ENCODE peak calls at places on chromosomes 7 and 10, in seven cellular contexts. X is activated T-cell treated with anti-CD3 and anti-CD28 coated beads for 24 hours; A is cardiac fibroblast; S is mucosa of gallbladder; J is activated T-helper 9 cell treated with anti-CD3 and anti-CD28 coated beads, Interleukin-2, amount 50 U/mL, for 16 hours; D is NCI-H146; Z is activated gamma-delta T cell. T is an unnamed sample.

GRCh38 chr10:10773109-10773508 is 244.6 kb upstream of the CELF2 start:
- DNase-seq in S (no peak), D (no peak), A (no peak), Z (no peak), J (no peak), X (no peak), T (no peak)

GRCh38 chr7:82294865-82295264 is 148.7 kb downstream of the CACNA2D1 start:
- DNase-seq in A (no peak), X (no peak), J (no peak), Z (no peak), D (no peak), S (no peak), T (no peak)

GRCh38 chr10:30373596-30374327 is 24.7 kb upstream of the MTPAP start:
- DNase-seq in S (no peak), X (no peak), A (no peak), D (no peak), J (no peak), Z (no peak), T (no peak)

GRCh38 chr10:33616921-33617320 is 282.5 kb upstream of the NRP1 start:
- DNase-seq in A (peak; percentile 10), Z (no peak), X (no peak), D (no peak), S (no peak), J (no peak), T (no peak)

GRCh38 chr7:100008525-100008924 is 6.9 kb upstream of the ZKSCAN1 start:
- DNase-seq in X (no peak), D (no peak), J (no peak), A (no peak), S (peak; percentile 89), Z (no peak), T (peak; percentile 87)

GRCh38 chr10:117662790-117663540 is 120.4 kb downstream of the EMX2 start:
- DNase-seq in S (no peak), D (no peak), X (no peak), J (no peak), Z (no peak), A (no peak), T (no peak)

GRCh38 chr7:29370531-29371314 is 176.1 kb downstream of the CHN2 start:
- DNase-seq in D (peak; percentile 35), Z (no peak), X (no peak), S (peak; percentile 24), J (no peak), A (peak; percentile 47), T (peak; percentile 72)

GRCh38 chr7:157811946-157812345 is 475.1 kb downstream of the DNAJB6 start:
- DNase-seq in D (no peak), A (no peak), X (no peak), J (no peak), Z (no peak), S (no peak), T (no peak)

GRCh38 chr10:76022366-76022765 is 590.9 kb downstream of the LRMDA start:
- DNase-seq in Z (no peak), S (no peak), A (no peak), J (no peak), D (peak; percentile 60), X (no peak), T (no peak)

GRCh38 chr10:114413398-114413797 is 9.1 kb upstream of the AFAP1L2 start:
- DNase-seq in Z (no peak), S (peak; percentile 88), J (no peak), X (no peak), A (no peak), D (no peak), T (peak; percentile 66)

GRCh38 chr10:80141696-80142460 is 9.3 kb downstream of the PLAC9 start:
- DNase-seq in Z (no peak), J (no peak), D (peak; percentile 43), X (no peak), A (no peak), S (no peak), T (no peak)

GRCh38 chr10:55203319-55203718 is 402.3 kb upstream of the PCDH15 start:
- DNase-seq in J (no peak), Z (no peak), X (no peak), S (no peak), A (no peak), D (no peak), T (no peak)

GRCh38 chr10:30877111-30877510 is 154.6 kb downstream of the ZNF438 start:
- DNase-seq in S (no peak), Z (no peak), A (peak; percentile 63), D (no peak), X (no peak), J (no peak), T (no peak)

T was measured in stomach.